ENCODE peak calls at places on chromosomes 16 and 17, in seven cellular contexts. E, W, Q, Z, O, U and C are unnamed samples.

GRCh38 chr16:743794-744500 is 3.1 kb upstream of the CIAO3 start:
- DNase-seq in E (peak; percentile 75), W (no peak), Q (no peak), Z (no peak), O (no peak), U (no peak), C (no peak)

GRCh38 chr16:80570106-80570478 is 29.3 kb downstream of the DYNLRB2 start:
- DNase-seq in E (no peak), W (no peak), Q (no peak), Z (no peak), O (no peak), U (peak; percentile 34), C (no peak)

GRCh38 chr16:13936596-13937081 is 16.7 kb downstream of the ERCC4 start:
- DNase-seq in E (no peak), W (no peak), Q (no peak), Z (no peak), O (peak; percentile 11), U (peak; percentile 78), C (peak; percentile 20)

GRCh38 chr16:4385066-4385788 is 13.6 kb downstream of the VASN start:
- DNase-seq in E (no peak), W (no peak), Q (no peak), Z (no peak), O (no peak), U (no peak), C (no peak)

GRCh38 chr16:86532526-86532815 is 22.1 kb downstream of the FOXF1 start:
- DNase-seq in E (no peak), W (peak; percentile 57), Q (no peak), Z (no peak), O (no peak), U (no peak), C (no peak)

GRCh38 chr16:85057948-85058347 is 30.4 kb downstream of the KIAA0513 start:
- DNase-seq in E (no peak), W (no peak), Q (no peak), Z (no peak), O (no peak), U (no peak), C (no peak)

GRCh38 chr17:39979865-39980401 is 674 bp upstream of the PSMD3 start:
- DNase-seq in E (no peak), W (no peak), Q (peak; percentile 92), Z (peak; percentile 68), O (peak; percentile 17), U (peak; percentile 54), C (peak; percentile 78)

GRCh38 chr16:64478258-64478906 is 643.5 kb downstream of the CDH11 start:
- DNase-seq in E (no peak), W (no peak), Q (no peak), Z (no peak), O (peak; percentile 10), U (peak; percentile 68), C (no peak)

GRCh38 chr16:57633383-57634064 is 5.1 kb downstream of the ADGRG1 start:
- DNase-seq in E (no peak), W (no peak), Q (no peak), Z (no peak), O (no peak), U (no peak), C (no peak)

GRCh38 chr17:38352245-38353083 is 820 bp downstream of the SOCS7 start:
- DNase-seq in E (peak; percentile 86), W (peak; percentile 85), Q (no peak), Z (peak; percentile 61), O (peak; percentile 44), U (peak; percentile 43), C (peak; percentile 41)

GRCh38 chr16:71762186-71762585 is 37.7 kb upstream of the PHLPP2 start:
- DNase-seq in E (no peak), W (no peak), Q (no peak), Z (no peak), O (peak; percentile 58), U (peak; percentile 72), C (no peak)

GRCh38 chr16:69443809-69444611 is 19.6 kb downstream of the CYB5B start:
- DNase-seq in E (no peak), W (no peak), Q (no peak), Z (no peak), O (peak; percentile 38), U (peak; percentile 51), C (no peak)

GRCh38 chr17:31631759-31632158 is 227.3 kb downstream of the COPRS start:
- DNase-seq in E (no peak), W (no peak), Q (no peak), Z (no peak), O (no peak), U (no peak), C (no peak)

GRCh38 chr17:33436321-33436720 is 143.2 kb upstream of the ASIC2 start:
- DNase-seq in E (no peak), W (no peak), Q (no peak), Z (no peak), O (no peak), U (peak; percentile 10), C (no peak)

GRCh38 chr17:42010898-42011516 is 6.2 kb downstream of the DNAJC7 start:
- DNase-seq in E (no peak), W (no peak), Q (no peak), Z (peak; percentile 45), O (peak; percentile 72), U (peak; percentile 54), C (no peak)

GRCh38 chr16:19289805-19290490 is 4.4 kb downstream of the CLEC19A start:
- DNase-seq in E (no peak), W (no peak), Q (no peak), Z (peak; percentile 54), O (no peak), U (no peak), C (no peak)

GRCh38 chr17:76561332-76561731 is 21.5 kb downstream of the PRCD start:
- DNase-seq in E (no peak), W (no peak), Q (no peak), Z (no peak), O (peak; percentile 0), U (peak; percentile 76), C (no peak)

GRCh38 chr16:69865701-69866100 is 85.4 kb upstream of the CLEC18A start:
- DNase-seq in E (no peak), W (no peak), Q (no peak), Z (no peak), O (peak; percentile 58), U (peak; percentile 96), C (no peak)

GRCh38 chr17:74859439-74860228 is at the start of gene GRIN2C:
- DNase-seq in E (no peak), W (no peak), Q (no peak), Z (no peak), O (no peak), U (no peak), C (no peak)

GRCh38 chr16:84054271-84054670 is 11.7 kb upstream of the SLC38A8 start:
- DNase-seq in E (peak; percentile 56), W (peak; percentile 62), Q (no peak), Z (no peak), O (no peak), U (no peak), C (no peak)

GRCh38 chr17:14058051-14058450 is 11.3 kb upstream of the COX10 start:
- DNase-seq in E (no peak), W (no peak), Q (no peak), Z (no peak), O (no peak), U (peak; percentile 53), C (no peak)

GRCh38 chr16:81366316-81366932 is 51.7 kb downstream of the GAN start:
- DNase-seq in E (no peak), W (no peak), Q (no peak), Z (no peak), O (peak; percentile 27), U (peak; percentile 48), C (peak; percentile 39)

GRCh38 chr17:82414548-82415281 is 3.4 kb upstream of the HEXD start:
- DNase-seq in E (peak; percentile 88), W (peak; percentile 88), Q (no peak), Z (peak; percentile 95), O (peak; percentile 88), U (peak; percentile 65), C (peak; percentile 69)

GRCh38 chr16:85417156-85417860 is 195.8 kb upstream of the GSE1 start:
- DNase-seq in E (peak; percentile 67), W (peak; percentile 50), Q (no peak), Z (no peak), O (no peak), U (no peak), C (no peak)

GRCh38 chr17:9669551-9670008 is 24.3 kb downstream of the USP43 start:
- DNase-seq in E (no peak), W (no peak), Q (no peak), Z (no peak), O (no peak), U (no peak), C (no peak)

GRCh38 chr17:76351526-76352071 is 2.1 kb downstream of the PRPSAP1 start:
- DNase-seq in E (no peak), W (no peak), Q (no peak), Z (no peak), O (no peak), U (no peak), C (no peak)

GRCh38 chr17:63974594-63975192 is 2.0 kb upstream of the SCN4A start:
- DNase-seq in E (no peak), W (no peak), Q (no peak), Z (no peak), O (peak; percentile 72), U (peak; percentile 50), C (no peak)

GRCh38 chr16:30715777-30716445 is 16.9 kb downstream of the SRCAP start:
- DNase-seq in E (peak; percentile 51), W (peak; percentile 37), Q (no peak), Z (no peak), O (no peak), U (peak; percentile 85), C (no peak)

GRCh38 chr17:64315032-64315490 is 52.0 kb upstream of the TEX2 start:
- DNase-seq in E (peak; percentile 84), W (peak; percentile 95), Q (no peak), Z (no peak), O (peak; percentile 17), U (no peak), C (no peak)

GRCh38 chr17:47694818-47695663 is 1.1 kb downstream of the TBKBP1 start:
- DNase-seq in E (peak; percentile 92), W (peak; percentile 90), Q (peak; percentile 76), Z (peak; percentile 71), O (peak; percentile 77), U (peak; percentile 39), C (peak; percentile 83)

GRCh38 chr16:1980770-1981087 is 540 bp downstream of the NOXO1 start:
- DNase-seq in E (no peak), W (no peak), Q (no peak), Z (no peak), O (no peak), U (no peak), C (no peak)

GRCh38 chr16:4465977-4466779 is 8.2 kb downstream of the NMRAL1 start:
- DNase-seq in E (peak; percentile 90), W (no peak), Q (no peak), Z (no peak), O (peak; percentile 70), U (no peak), C (no peak)

GRCh38 chr17:28334176-28334575 is 1.1 kb downstream of the IFT20 start:
- DNase-seq in E (no peak), W (no peak), Q (no peak), Z (no peak), O (no peak), U (peak; percentile 47), C (peak; percentile 68)